ENCODE peak calls at places on chromosomes 11 and 22, in six cellular contexts. C, I, D, M, Q and X are unnamed samples. For H3K36me3 and H3K4me1, the result is how much of the 10 kb centered on the place peaks cover.

GRCh38 chr11:61193596-61193995 is 9.7 kb upstream of the PGA3 start:
- DNase-seq in C (no peak), I (no peak), D (no peak), M (no peak), Q (no peak), X (no peak)

GRCh38 chr11:130434521-130435223 is 6.3 kb upstream of the ADAMTS8 start:
- DNase-seq in C (peak), I (peak), D (peak), M (peak), Q (peak), X (peak)

GRCh38 chr11:72446929-72447753 is 12.8 kb upstream of the CLPB start:
- DNase-seq in C (peak), I (no peak), D (no peak), M (peak), Q (peak), X (no peak)

GRCh38 chr11:48064306-48064705 is 83.9 kb downstream of the PTPRJ start:
- DNase-seq in C (no peak), I (no peak), D (no peak), M (no peak), Q (no peak), X (no peak)

GRCh38 chr22:36808611-36809344 is 8.1 kb downstream of the PVALB start:
- DNase-seq in C (no peak), I (no peak), D (no peak), M (peak), Q (no peak), X (no peak)

GRCh38 chr11:26073646-26074045 is 258.3 kb upstream of the ANO3 start:
- DNase-seq in C (no peak), I (no peak), D (no peak), M (no peak), Q (no peak), X (no peak)

GRCh38 chr11:134349802-134350355 is 18.1 kb downstream of the GLB1L2 start:
- DNase-seq in C (no peak), I (no peak), D (no peak), M (no peak), Q (no peak), X (no peak)

GRCh38 chr11:131748146-131749050 is 378.0 kb downstream of the NTM start:
- DNase-seq in C (peak), I (no peak), D (no peak), M (no peak), Q (no peak), X (peak)

GRCh38 chr11:61195016-61195695 is 8.2 kb upstream of the PGA3 start:
- DNase-seq in C (no peak), I (no peak), D (no peak), M (no peak), Q (no peak), X (no peak)

GRCh38 chr11:132632641-132633124 is 899.6 kb downstream of the OPCML start:
- DNase-seq in C (peak), I (no peak), D (peak), M (no peak), Q (peak), X (no peak)

GRCh38 chr11:28146123-28146751 is 38.0 kb downstream of the METTL15 start:
- DNase-seq in C (peak), I (no peak), D (no peak), M (no peak), Q (peak), X (no peak)

GRCh38 chr11:46330887-46331652 is 16.2 kb upstream of the DGKZ start:
- DNase-seq in C (no peak), I (no peak), D (no peak), M (peak), Q (no peak), X (no peak)

GRCh38 chr11:56886465-56886864 is 102.2 kb upstream of the OR5AK2 start:
- DNase-seq in C (no peak), I (no peak), D (no peak), M (no peak), Q (no peak), X (no peak)

GRCh38 chr11:19344661-19345518 is 104.1 kb upstream of the E2F8 start:
- DNase-seq in C (peak), I (no peak), D (peak), M (no peak), Q (no peak), X (peak)

GRCh38 chr11:125923012-125923579 is 18.8 kb downstream of the DDX25 start:
- DNase-seq in C (peak), I (no peak), D (peak), M (peak), Q (peak), X (no peak)

GRCh38 chr11:73717136-73717535 is 43.7 kb downstream of the RAB6A start:
- DNase-seq in C (no peak), I (no peak), D (no peak), M (no peak), Q (no peak), X (no peak)

GRCh38 chr11:26599421-26599820 is 27.4 kb upstream of the MUC15 start:
- DNase-seq in C (no peak), I (no peak), D (no peak), M (no peak), Q (no peak), X (no peak)

GRCh38 chr11:2976289-2977063 is 15.7 kb downstream of the NAP1L4 start:
- DNase-seq in C (no peak), I (no peak), D (no peak), M (no peak), Q (no peak), X (no peak)

GRCh38 chr11:22082788-22083187 is 110.1 kb upstream of the ANO5 start:
- DNase-seq in C (no peak), I (no peak), D (no peak), M (no peak), Q (no peak), X (no peak)

GRCh38 chr11:123407124-123407995 is 22.7 kb upstream of the GRAMD1B start:
- DNase-seq in C (peak), I (peak), D (peak), M (peak), Q (peak), X (peak)

GRCh38 chr11:86292912-86293606 is 9.0 kb upstream of the HIKESHI start:
- DNase-seq in C (no peak), I (no peak), D (no peak), M (peak), Q (no peak), X (no peak)

GRCh38 chr22:40178417-40179409 is 988 bp downstream of the TNRC6B start:
- DNase-seq in C (peak), I (no peak), D (no peak), M (peak), Q (no peak), X (peak)

GRCh38 chr11:76218449-76219206 is 12.3 kb upstream of the WNT11 start:
- DNase-seq in C (no peak), I (no peak), D (no peak), M (no peak), Q (no peak), X (no peak)

GRCh38 chr11:47886096-47886495 is 37.9 kb upstream of the NUP160 start:
- DNase-seq in C (no peak), I (no peak), D (no peak), M (peak), Q (no peak), X (no peak)

GRCh38 chr11:1150769-1151365 is 6.9 kb upstream of the MUC5AC start:
- DNase-seq in C (peak), I (no peak), D (no peak), M (no peak), Q (peak), X (no peak)

GRCh38 chr11:9664276-9665171 is 647 bp downstream of the SWAP70 start:
- DNase-seq in C (peak), I (no peak), D (peak), M (no peak), Q (peak), X (peak)

GRCh38 chr11:21560466-21560975 is 632.4 kb upstream of the ANO5 start:
- DNase-seq in C (no peak), I (no peak), D (no peak), M (no peak), Q (no peak), X (no peak)

GRCh38 chr11:92399702-92400101 is 175.1 kb downstream of the FAT3 start:
- DNase-seq in C (no peak), I (no peak), D (no peak), M (no peak), Q (no peak), X (no peak)

DNA sequence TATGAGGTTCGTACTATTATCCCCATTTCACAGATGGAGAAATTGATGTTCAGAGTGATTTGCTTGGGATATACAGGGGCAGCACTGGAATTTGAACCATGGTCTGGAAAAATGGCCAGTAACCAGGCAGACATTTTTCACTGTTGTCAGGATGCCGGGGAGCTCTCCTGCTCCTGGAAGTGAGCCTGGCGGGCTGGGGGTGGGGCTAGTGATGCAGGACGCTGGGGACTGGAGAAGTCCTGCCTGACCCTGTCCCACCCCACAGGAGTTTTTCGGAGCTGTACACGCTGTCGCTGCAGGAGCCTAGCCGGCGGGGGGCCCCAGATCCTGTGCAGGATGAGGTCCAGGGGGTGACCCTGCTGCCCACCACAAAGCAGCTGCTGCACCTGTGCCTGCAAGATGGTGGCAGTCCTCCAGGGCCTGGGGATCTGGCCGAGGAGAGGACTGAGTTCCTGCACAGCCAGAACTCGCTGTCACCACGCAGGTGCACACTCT is 11.1 kb downstream of the SIPA1 start:
- DNase-seq in C (no peak), I (no peak), D (peak), M (no peak), Q (no peak), X (peak)
- H3K36me3 ChIP-seq in C (under half), I (under half), D (under half), M (under half), Q (under half), X (under half)

GRCh38 chr11:13134886-13135285 is 125.8 kb downstream of the RASSF10 start:
- DNase-seq in C (no peak), I (no peak), D (no peak), M (no peak), Q (no peak), X (no peak)

GRCh38 chr11:13137778-13138400 is 128.8 kb downstream of the RASSF10 start:
- DNase-seq in C (peak), I (no peak), D (no peak), M (no peak), Q (no peak), X (no peak)

GRCh38 chr11:13140028-13140870 is 131.1 kb downstream of the RASSF10 start:
- DNase-seq in C (peak), I (no peak), D (no peak), M (no peak), Q (no peak), X (peak)

GRCh38 chr11:13135385-13136271 is 126.5 kb downstream of the RASSF10 start:
- DNase-seq in C (no peak), I (no peak), D (no peak), M (no peak), Q (no peak), X (no peak)

GRCh38 chr11:13136272-13136596 is 127.1 kb downstream of the RASSF10 start:
- DNase-seq in C (no peak), I (no peak), D (no peak), M (no peak), Q (no peak), X (no peak)
- H3K4me1 ChIP-seq in C (under half), I (under half), D (under half), M (under half), Q (under half), X (under half)

GRCh38 chr11:6539748-6540268 is 42.7 kb downstream of the DNHD1 start:
- DNase-seq in C (no peak), I (no peak), D (no peak), M (no peak), Q (no peak), X (no peak)

GRCh38 chr11:6541356-6541755 is 44.3 kb downstream of the DNHD1 start:
- DNase-seq in C (no peak), I (no peak), D (no peak), M (no peak), Q (no peak), X (no peak)

GRCh38 chr11:6542727-6543126 is 45.6 kb downstream of the DNHD1 start:
- DNase-seq in C (no peak), I (no peak), D (no peak), M (no peak), Q (no peak), X (no peak)

GRCh38 chr11:6538456-6538855 is 41.4 kb downstream of the DNHD1 start:
- DNase-seq in C (no peak), I (no peak), D (no peak), M (no peak), Q (no peak), X (no peak)

GRCh38 chr11:6538892-6539291 is 41.8 kb downstream of the DNHD1 start:
- DNase-seq in C (no peak), I (no peak), D (no peak), M (no peak), Q (no peak), X (no peak)
- H3K36me3 ChIP-seq in C (under half), I (under half), D (under half), M (under half), Q (under half), X (under half)

DNA sequence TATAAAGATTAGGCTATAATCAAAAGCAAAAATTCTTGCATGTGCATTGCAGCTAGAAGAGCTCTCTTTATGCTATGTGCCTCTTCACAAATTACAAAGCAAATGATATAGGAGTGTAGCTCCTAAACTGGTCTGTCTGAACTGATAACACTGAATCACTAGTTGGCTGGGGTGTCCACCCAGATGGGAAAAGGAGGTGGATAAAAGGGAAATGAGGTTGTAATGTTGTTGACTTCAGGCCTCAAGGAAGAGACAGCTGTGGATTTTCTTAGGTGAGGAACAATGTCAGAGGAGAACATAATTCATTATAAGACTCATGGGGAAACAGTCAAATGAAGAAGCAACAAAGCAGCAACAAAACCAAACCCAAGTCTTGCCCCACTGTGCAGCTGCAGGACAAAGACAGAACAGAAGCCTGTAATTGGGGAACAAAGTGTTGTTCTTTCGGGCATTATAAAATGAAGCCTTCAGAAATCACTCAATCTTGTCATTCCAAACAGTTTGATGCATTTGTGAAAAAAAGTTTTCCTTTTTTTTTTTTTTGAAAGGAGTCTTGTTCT is 130.1 kb upstream of the DDI1 start:
- DNase-seq in C (no peak), I (no peak), D (no peak), M (no peak), Q (no peak), X (no peak)
- H3K4me1 ChIP-seq in C (under half), I (under half), D (under half), M (under half), Q (under half), X (under half)

GRCh38 chr22:19892249-19892879 is 37.7 kb upstream of the GNB1L start:
- DNase-seq in C (no peak), I (no peak), D (no peak), M (peak), Q (no peak), X (no peak)
- H3K36me3 ChIP-seq in C (under half), I (under half), D (under half), M (under half), Q (under half), X (under half)

GRCh38 chr22:50312371-50312770 is 4.9 kb upstream of the PLXNB2 start:
- DNase-seq in C (no peak), I (no peak), D (no peak), M (no peak), Q (no peak), X (no peak)
- H3K4me1 ChIP-seq in C (under half), I (under half), D (under half), M (under half), Q (under half), X (under half)

GRCh38 chr22:45548991-45549736 is 46.5 kb downstream of the FBLN1 start:
- DNase-seq in C (peak), I (no peak), D (peak), M (no peak), Q (no peak), X (no peak)

GRCh38 chr22:45548441-45548840 is 45.8 kb downstream of the FBLN1 start:
- DNase-seq in C (no peak), I (no peak), D (no peak), M (no peak), Q (no peak), X (no peak)

GRCh38 chr22:45544588-45545170 is 42.0 kb downstream of the FBLN1 start:
- DNase-seq in C (no peak), I (no peak), D (no peak), M (no peak), Q (no peak), X (no peak)

GRCh38 chr22:45546333-45547015 is 43.8 kb downstream of the FBLN1 start:
- DNase-seq in C (no peak), I (no peak), D (no peak), M (no peak), Q (no peak), X (no peak)

GRCh38 chr22:45547016-45547345 is 44.3 kb downstream of the FBLN1 start:
- DNase-seq in C (no peak), I (no peak), D (no peak), M (no peak), Q (no peak), X (no peak)
- H3K36me3 ChIP-seq in C (under half), I (under half), D (under half), M (under half), Q (under half), X (under half)

GRCh38 chr11:128616158-128616557 is 28.8 kb upstream of the ETS1 start:
- DNase-seq in C (no peak), I (no peak), D (no peak), M (no peak), Q (no peak), X (no peak)
- H3K4me1 ChIP-seq in C (under half), I (under half), D (under half), M (under half), Q (under half), X (under half)

GRCh38 chr11:112049777-112050176 is 24.0 kb downstream of the PIH1D2 start:
- DNase-seq in C (no peak), I (no peak), D (no peak), M (no peak), Q (no peak), X (no peak)
- H3K36me3 ChIP-seq in C (half or more), I (under half), D (under half), M (under half), Q (under half), X (under half)

GRCh38 chr11:66341502-66342126 is 3.3 kb downstream of the BRMS1 start:
- DNase-seq in C (no peak), I (no peak), D (peak), M (no peak), Q (no peak), X (no peak)
- H3K4me1 ChIP-seq in C (under half), I (under half), D (under half), M (under half), Q (under half), X (under half)